ENCODE peak calls at places on chromosomes 6 and 20, in six cellular contexts. J is mesendoderm, L is IMR-90, P is H9, X is mesenchymal stem cell, G is neuronal stem cell. W is an unnamed sample. For H3K79me1, the result is how much of the 10 kb centered on the place peaks cover.

GRCh38 chr6:128696651-128697391 is 176.4 kb upstream of the PTPRK start:
- DNase-seq in L (peak), G (no peak), J (peak), X (peak), P (no peak), W (no peak)

GRCh38 chr6:13908955-13909381 is 15.8 kb upstream of the RNF182 start:
- DNase-seq in G (peak), J (peak), L (peak), X (peak), P (peak), W (peak)

GRCh38 chr6:81238390-81238789 is 514.1 kb downstream of the TENT5A start:
- DNase-seq in G (no peak), L (no peak), P (no peak), J (no peak), X (no peak), W (no peak)

GRCh38 chr6:106767271-106767670 is 137.9 kb downstream of the QRSL1 start:
- DNase-seq in J (no peak), P (no peak), L (no peak), X (no peak), G (no peak), W (no peak)

GRCh38 chr6:88891135-88891845 is 72.1 kb downstream of the RNGTT start:
- DNase-seq in G (no peak), X (no peak), P (no peak), L (peak), J (no peak), W (no peak)

GRCh38 chr6:2434116-2434515 is 188.7 kb upstream of the GMDS start:
- DNase-seq in G (no peak), L (no peak), X (no peak), P (no peak), J (peak), W (peak)

GRCh38 chr6:107179004-107179403 is 63.7 kb upstream of the BEND3 start:
- DNase-seq in P (no peak), J (no peak), G (no peak), L (peak), X (peak), W (no peak)

GRCh38 chr6:34585512-34586045 is 29.4 kb upstream of the SPDEF start:
- DNase-seq in L (peak), X (peak), P (no peak), G (no peak), J (no peak), W (no peak)

GRCh38 chr6:33856655-33857054 is 52.9 kb upstream of the MLN start:
- DNase-seq in X (no peak), G (no peak), J (no peak), L (no peak), P (no peak), W (no peak)

GRCh38 chr6:63813531-63813930 is 177.9 kb downstream of the PHF3 start:
- DNase-seq in P (no peak), L (no peak), G (no peak), X (no peak), J (no peak), W (no peak)

GRCh38 chr6:41719796-41720620 is 15.4 kb downstream of the TFEB start:
- DNase-seq in P (no peak), J (no peak), G (no peak), X (no peak), L (no peak), W (peak)

GRCh38 chr20:703426-703825 is 27.8 kb upstream of the SCRT2 start:
- DNase-seq in J (no peak), P (no peak), G (no peak), L (no peak), X (no peak), W (no peak)

GRCh38 chr6:70673601-70674000 is 5.9 kb downstream of the SMAP1 start:
- DNase-seq in J (peak), X (peak), L (peak), G (no peak), P (no peak), W (no peak)

GRCh38 chr6:44234101-44235090 is 11.0 kb downstream of the SLC29A1 start:
- DNase-seq in P (peak), G (no peak), L (peak), J (peak), X (peak), W (peak)

GRCh38 chr6:138339024-138339423 is 38.7 kb upstream of the SMIM28 start:
- DNase-seq in J (peak), P (peak), G (no peak), L (no peak), X (no peak), W (no peak)

GRCh38 chr20:44030394-44030793 is 115.7 kb downstream of the TOX2 start:
- DNase-seq in L (no peak), P (no peak), G (no peak), J (no peak), X (no peak), W (no peak)

GRCh38 chr6:51021171-51021570 is 202.5 kb downstream of the TFAP2B start:
- DNase-seq in P (no peak), G (no peak), J (no peak), X (no peak), L (no peak), W (no peak)

GRCh38 chr6:2582268-2582667 is 168.5 kb downstream of the MYLK4 start:
- DNase-seq in G (no peak), X (no peak), J (no peak), L (no peak), P (no peak), W (no peak)

GRCh38 chr6:121951077-121951476 is 448.4 kb upstream of the HSF2 start:
- DNase-seq in P (no peak), X (peak), L (no peak), J (no peak), G (no peak), W (no peak)

GRCh38 chr6:72966628-72967280 is 258.5 kb downstream of the KHDC1L start:
- DNase-seq in P (no peak), L (peak), J (no peak), G (no peak), X (no peak), W (no peak)

GRCh38 chr20:55978550-55978949 is 26.8 kb downstream of the CBLN4 start:
- DNase-seq in L (no peak), X (no peak), G (no peak), J (no peak), P (no peak), W (no peak)

GRCh38 chr6:44289726-44290125 is 19.5 kb downstream of the TMEM151B start:
- DNase-seq in L (no peak), G (no peak), J (no peak), X (no peak), P (no peak), W (no peak)

GRCh38 chr20:37907677-37908397 is 4.9 kb downstream of the VSTM2L start:
- DNase-seq in L (peak), G (no peak), X (no peak), P (peak), J (peak), W (peak)

GRCh38 chr6:137571854-137572253 is 77.7 kb upstream of the OLIG3 start:
- DNase-seq in J (peak), X (peak), P (peak), G (peak), L (peak), W (peak)

GRCh38 chr6:37580164-37580955 is 80.7 kb upstream of the CCDC167 start:
- DNase-seq in L (no peak), P (no peak), X (no peak), G (no peak), J (no peak), W (no peak)

GRCh38 chr6:36067374-36068011 is 39.9 kb downstream of the MAPK14 start:
- DNase-seq in X (peak), J (no peak), L (peak), G (no peak), P (no peak), W (no peak)

GRCh38 chr6:140960566-140960965 is 1172.2 kb upstream of the GJE1 start:
- DNase-seq in L (peak), X (peak), G (no peak), P (no peak), J (no peak), W (no peak)

GRCh38 chr6:46688966-46689335 is 1.3 kb downstream of the TDRD6 start:
- DNase-seq in P (no peak), G (no peak), X (no peak), J (no peak), L (no peak), W (no peak)

GRCh38 chr20:1801551-1801950 is 93.7 kb upstream of the SIRPA start:
- DNase-seq in X (no peak), P (no peak), G (no peak), L (no peak), J (no peak), W (no peak)

GRCh38 chr20:51287628-51288413 is 254.7 kb downstream of the NFATC2 start:
- DNase-seq in L (no peak), J (no peak), G (no peak), P (no peak), X (no peak), W (no peak)

GRCh38 chr20:62151225-62151624 is 7.7 kb downstream of the SS18L1 start:
- DNase-seq in G (no peak), P (no peak), J (no peak), L (no peak), X (no peak), W (no peak)
- H3K79me1 ChIP-seq in G (under half), P (under half), J (under half), L (half or more), X (under half), W (under half)

GRCh38 chr20:61435823-61436220 is 183.8 kb downstream of the CDH4 start:
- DNase-seq in L (no peak), G (no peak), X (no peak), J (no peak), P (no peak), W (no peak)

GRCh38 chr20:61436268-61436667 is 184.2 kb downstream of the CDH4 start:
- DNase-seq in X (peak), G (no peak), P (no peak), L (peak), J (peak), W (no peak)

GRCh38 chr20:61434361-61434781 is 182.3 kb downstream of the CDH4 start:
- DNase-seq in G (peak), X (peak), J (peak), P (no peak), L (peak), W (no peak)

GRCh38 chr20:61436674-61437279 is 184.7 kb downstream of the CDH4 start:
- DNase-seq in X (peak), P (peak), L (peak), G (peak), J (peak), W (no peak)

DNA sequence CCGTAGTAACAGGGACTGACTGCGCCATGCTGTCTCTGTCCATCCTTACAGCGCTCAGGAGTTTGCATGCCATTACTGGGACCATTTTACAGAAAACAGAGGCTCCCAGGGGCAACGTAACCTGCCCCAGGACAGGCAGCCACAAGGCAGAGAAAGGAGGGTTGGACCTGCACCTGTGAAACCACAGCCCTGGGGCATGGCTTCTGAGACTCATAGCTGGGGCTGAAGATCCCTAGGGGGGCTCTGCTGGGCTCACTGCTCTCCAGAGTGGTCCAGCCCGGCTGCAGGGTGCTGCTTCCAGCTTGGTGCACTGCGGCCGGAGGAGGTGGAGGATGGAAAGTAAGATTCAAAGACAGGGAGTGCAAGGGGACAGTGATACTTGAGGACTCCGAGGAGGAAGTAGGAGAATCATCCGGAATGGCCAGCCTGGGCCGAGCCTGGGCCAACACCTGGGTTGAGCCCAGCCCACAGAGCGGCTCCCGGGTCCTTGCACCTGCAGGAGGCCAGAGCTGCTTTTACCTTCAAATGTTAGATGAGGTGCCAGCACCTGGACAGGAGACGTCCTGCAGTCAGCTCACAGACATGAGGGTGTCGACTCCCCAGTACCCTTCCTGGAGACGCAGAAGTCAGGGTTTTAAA is 183.2 kb downstream of the CDH4 start:
- DNase-seq in J (no peak), L (no peak), P (no peak), G (no peak), X (no peak), W (no peak)
- H2BK120ac ChIP-seq in J (peak), L (no peak), P (no peak), G (peak), X (no peak), W (no peak)

DNA sequence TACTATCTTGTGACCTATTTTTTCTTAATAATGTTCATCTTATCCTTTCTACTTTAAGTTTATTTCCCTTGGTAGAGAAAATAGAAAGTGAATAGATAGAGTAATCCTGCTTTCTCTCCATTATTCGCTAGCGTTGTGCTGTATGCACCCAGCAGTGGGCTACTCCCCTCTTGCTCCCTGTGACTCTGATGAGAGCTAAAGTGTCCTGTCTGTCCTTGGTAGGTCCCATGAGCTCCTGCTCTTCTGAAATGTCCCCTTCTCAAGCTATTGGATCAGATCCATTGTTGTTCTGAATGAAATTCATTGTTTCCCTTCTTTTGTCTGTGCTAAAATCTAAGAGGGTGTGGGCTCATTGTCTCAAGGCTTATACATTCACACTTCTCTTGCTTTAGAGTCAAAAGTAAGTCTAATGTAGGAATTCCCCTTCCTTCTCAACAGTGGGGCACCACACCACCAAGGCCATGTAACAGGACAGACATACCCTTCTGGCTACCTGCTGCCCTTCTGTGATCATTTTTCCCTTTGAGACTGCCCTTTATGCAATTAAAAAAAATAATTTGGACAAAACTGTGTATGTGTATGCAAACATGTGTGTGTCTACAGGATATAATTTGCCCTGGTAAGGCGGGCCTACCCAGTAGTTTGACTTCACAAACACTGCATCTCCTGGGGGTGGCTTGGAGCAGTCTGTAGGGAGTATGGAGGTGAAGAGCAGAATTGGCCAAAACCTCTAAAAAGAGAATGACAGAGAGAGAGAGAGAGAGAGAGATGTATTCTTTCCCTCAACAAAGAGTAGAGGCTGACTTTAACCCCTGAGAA is 167.0 kb upstream of the MYLIP start:
- DNase-seq in G (no peak), J (no peak), L (no peak), X (peak), P (no peak), W (no peak)
- H3K4me2 ChIP-seq in G (no peak), J (no peak), L (no peak), X (no peak), P (no peak), W (no peak)

GRCh38 chr20:62151835-62152364 is 8.3 kb downstream of the SS18L1 start:
- DNase-seq in X (no peak), G (no peak), P (no peak), J (no peak), L (no peak), W (no peak)

GRCh38 chr20:62148908-62149314 is 5.3 kb downstream of the SS18L1 start:
- DNase-seq in G (no peak), X (no peak), J (no peak), P (no peak), L (no peak), W (peak)

GRCh38 chr20:62150236-62150575 is 6.6 kb downstream of the SS18L1 start:
- DNase-seq in X (no peak), G (no peak), L (no peak), P (no peak), J (no peak), W (no peak)

GRCh38 chr20:62147528-62147927 is 4.0 kb downstream of the SS18L1 start:
- DNase-seq in L (no peak), X (no peak), J (no peak), P (no peak), G (no peak), W (no peak)

GRCh38 chr20:62149532-62150235 is 6.1 kb downstream of the SS18L1 start:
- DNase-seq in L (peak), X (no peak), G (no peak), P (peak), J (peak), W (peak)
- H3K79me1 ChIP-seq in L (half or more), X (under half), G (under half), P (under half), J (under half), W (under half)

DNA sequence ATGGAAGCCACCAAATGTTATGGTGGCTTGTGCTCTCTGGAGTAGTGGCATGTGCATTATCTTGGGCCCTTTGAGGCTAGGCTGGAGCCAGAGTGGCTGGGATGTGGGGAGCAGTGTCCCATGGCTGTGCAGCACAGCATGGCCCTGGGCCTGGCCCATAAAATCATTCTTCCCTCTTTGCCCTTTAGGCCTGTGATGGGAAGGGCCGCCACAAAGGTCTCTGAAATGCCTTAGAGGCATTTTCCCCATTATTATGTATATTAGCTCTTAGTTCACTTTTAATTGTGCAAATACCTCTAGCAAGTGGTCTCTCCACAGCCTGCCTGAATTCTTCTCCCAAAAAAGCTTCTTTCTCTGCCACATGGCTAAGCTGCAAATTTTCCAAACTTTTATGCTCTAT is 297.3 kb upstream of the IRAK1BP1 start:
- DNase-seq in X (no peak), G (no peak), L (no peak), J (no peak), P (peak), W (no peak)
- H2BK120ac ChIP-seq in X (no peak), G (no peak), L (no peak), J (no peak), P (no peak), W (no peak)